ENCODE peak calls at places on chromosomes 6 and 20, in eight cellular contexts. One of them, this sample, is unnamed.
A peak's percentile ranks its signal among the peaks of the same experiment; 100 is the strongest.

GRCh38 chr6:166720859-166721258 is 93.8 kb upstream of the RPS6KA2 start:
- DNase-seq in H1: no peak
- DNase-seq in stomach: no peak
- DNase-seq in uterus: no peak
- DNase-seq in IMR-90: no peak
- DNase-seq in ovary: no peak
- DNase-seq in GM12878: no peak
- DNase-seq in body of pancreas: no peak
- DNase-seq in this sample: no peak

GRCh38 chr20:46923550-46923949 is 28.9 kb downstream of the EYA2 start:
- DNase-seq in IMR-90: no peak
- DNase-seq in uterus: no peak
- DNase-seq in GM12878: no peak
- DNase-seq in ovary: no peak
- DNase-seq in stomach: no peak
- DNase-seq in H1: no peak
- DNase-seq in body of pancreas: no peak
- DNase-seq in this sample: no peak

GRCh38 chr6:163670283-163670682 is 255.8 kb downstream of the QKI start:
- DNase-seq in IMR-90: no peak
- DNase-seq in uterus: no peak
- DNase-seq in H1: no peak
- DNase-seq in ovary: no peak
- DNase-seq in body of pancreas: no peak
- DNase-seq in GM12878: no peak
- DNase-seq in stomach: no peak
- DNase-seq in this sample: no peak

GRCh38 chr6:36350681-36351091 is 14.0 kb upstream of the BNIP5 start:
- DNase-seq in H1: no peak
- DNase-seq in ovary: peak; percentile 79
- DNase-seq in uterus: peak; percentile 80
- DNase-seq in body of pancreas: no peak
- DNase-seq in stomach: peak; percentile 34
- DNase-seq in IMR-90: peak; percentile 92
- DNase-seq in GM12878: no peak
- DNase-seq in this sample: peak; percentile 76

GRCh38 chr6:24925661-24926060 is 10.1 kb downstream of the RIPOR2 start:
- DNase-seq in GM12878: no peak
- DNase-seq in uterus: no peak
- DNase-seq in H1: no peak
- DNase-seq in body of pancreas: no peak
- DNase-seq in IMR-90: no peak
- DNase-seq in stomach: no peak
- DNase-seq in ovary: no peak
- DNase-seq in this sample: no peak

GRCh38 chr6:26222587-26222986 is 135.4 kb downstream of the HFE start:
- DNase-seq in uterus: no peak
- DNase-seq in body of pancreas: no peak
- DNase-seq in IMR-90: no peak
- DNase-seq in GM12878: no peak
- DNase-seq in H1: no peak
- DNase-seq in stomach: no peak
- DNase-seq in ovary: no peak
- DNase-seq in this sample: no peak

GRCh38 chr6:39488255-39488881 is 165.9 kb upstream of the KCNK16 start:
- DNase-seq in stomach: no peak
- DNase-seq in IMR-90: no peak
- DNase-seq in ovary: no peak
- DNase-seq in uterus: no peak
- DNase-seq in H1: no peak
- DNase-seq in GM12878: no peak
- DNase-seq in body of pancreas: no peak
- DNase-seq in this sample: no peak

GRCh38 chr6:156779206-156780116 is 2.3 kb downstream of the ARID1B start:
- DNase-seq in uterus: peak; percentile 42
- DNase-seq in ovary: peak; percentile 66
- DNase-seq in stomach: peak; percentile 58
- DNase-seq in GM12878: no peak
- DNase-seq in body of pancreas: peak; percentile 55
- DNase-seq in IMR-90: no peak
- DNase-seq in H1: no peak
- DNase-seq in this sample: peak; percentile 62

GRCh38 chr6:96789871-96790270 is 47.4 kb downstream of the GPR63 start:
- DNase-seq in body of pancreas: no peak
- DNase-seq in H1: no peak
- DNase-seq in uterus: no peak
- DNase-seq in stomach: no peak
- DNase-seq in GM12878: no peak
- DNase-seq in IMR-90: no peak
- DNase-seq in ovary: no peak
- DNase-seq in this sample: no peak

GRCh38 chr6:153941768-153942167 is 97.3 kb upstream of the OPRM1 start:
- DNase-seq in GM12878: no peak
- DNase-seq in body of pancreas: peak; percentile 13
- DNase-seq in IMR-90: no peak
- DNase-seq in stomach: no peak
- DNase-seq in uterus: no peak
- DNase-seq in ovary: no peak
- DNase-seq in H1: no peak
- DNase-seq in this sample: no peak

GRCh38 chr6:125888989-125889656 is 67.4 kb upstream of the HINT3 start:
- DNase-seq in H1: no peak
- DNase-seq in stomach: no peak
- DNase-seq in body of pancreas: peak; percentile 29
- DNase-seq in IMR-90: peak; percentile 40
- DNase-seq in ovary: no peak
- DNase-seq in GM12878: no peak
- DNase-seq in uterus: no peak
- DNase-seq in this sample: no peak

GRCh38 chr20:4854502-4854901 is 132.8 kb downstream of the PRND start:
- DNase-seq in IMR-90: no peak
- DNase-seq in ovary: no peak
- DNase-seq in stomach: no peak
- DNase-seq in H1: no peak
- DNase-seq in uterus: no peak
- DNase-seq in body of pancreas: no peak
- DNase-seq in GM12878: no peak
- DNase-seq in this sample: no peak

GRCh38 chr6:125587624-125588023 is 161.8 kb upstream of the HEY2 start:
- DNase-seq in stomach: no peak
- DNase-seq in ovary: no peak
- DNase-seq in GM12878: no peak
- DNase-seq in IMR-90: no peak
- DNase-seq in body of pancreas: no peak
- DNase-seq in H1: no peak
- DNase-seq in uterus: no peak
- DNase-seq in this sample: no peak

GRCh38 chr6:159376443-159377182 is 207.4 kb downstream of the FNDC1 start:
- DNase-seq in stomach: no peak
- DNase-seq in uterus: no peak
- DNase-seq in H1: no peak
- DNase-seq in ovary: no peak
- DNase-seq in body of pancreas: no peak
- DNase-seq in GM12878: no peak
- DNase-seq in IMR-90: no peak
- DNase-seq in this sample: no peak

GRCh38 chr6:44631968-44632367 is 244.5 kb downstream of the CDC5L start:
- DNase-seq in GM12878: no peak
- DNase-seq in IMR-90: no peak
- DNase-seq in body of pancreas: no peak
- DNase-seq in H1: no peak
- DNase-seq in ovary: no peak
- DNase-seq in stomach: no peak
- DNase-seq in uterus: no peak
- DNase-seq in this sample: no peak

GRCh38 chr20:50577175-50578018 is 67.2 kb downstream of the PTPN1 start:
- DNase-seq in GM12878: no peak
- DNase-seq in IMR-90: no peak
- DNase-seq in H1: no peak
- DNase-seq in uterus: no peak
- DNase-seq in body of pancreas: peak; percentile 64
- DNase-seq in ovary: no peak
- DNase-seq in stomach: peak; percentile 86
- DNase-seq in this sample: no peak

GRCh38 chr6:53369876-53370515 is 21.2 kb upstream of the ELOVL5 start:
- DNase-seq in uterus: no peak
- DNase-seq in stomach: no peak
- DNase-seq in IMR-90: no peak
- DNase-seq in body of pancreas: no peak
- DNase-seq in H1: no peak
- DNase-seq in GM12878: no peak
- DNase-seq in ovary: no peak
- DNase-seq in this sample: no peak

GRCh38 chr6:68901044-68901443 is 266.0 kb downstream of the ADGRB3 start:
- DNase-seq in uterus: no peak
- DNase-seq in body of pancreas: no peak
- DNase-seq in ovary: no peak
- DNase-seq in IMR-90: no peak
- DNase-seq in stomach: no peak
- DNase-seq in GM12878: no peak
- DNase-seq in H1: no peak
- DNase-seq in this sample: no peak

GRCh38 chr6:16576391-16577368 is 184.6 kb downstream of the ATXN1 start:
- DNase-seq in body of pancreas: no peak
- DNase-seq in IMR-90: no peak
- DNase-seq in GM12878: peak; percentile 59
- DNase-seq in ovary: no peak
- DNase-seq in stomach: no peak
- DNase-seq in uterus: no peak
- DNase-seq in H1: no peak
- DNase-seq in this sample: no peak

GRCh38 chr6:166825553-166826145 is 130.7 kb downstream of the RNASET2 start:
- DNase-seq in stomach: no peak
- DNase-seq in body of pancreas: no peak
- DNase-seq in IMR-90: peak; percentile 41
- DNase-seq in GM12878: no peak
- DNase-seq in H1: no peak
- DNase-seq in ovary: no peak
- DNase-seq in uterus: no peak
- DNase-seq in this sample: no peak

GRCh38 chr20:2691127-2691526 is 1.5 kb upstream of the EBF4 start:
- DNase-seq in H1: no peak
- DNase-seq in uterus: no peak
- DNase-seq in IMR-90: no peak
- DNase-seq in ovary: no peak
- DNase-seq in GM12878: no peak
- DNase-seq in stomach: no peak
- DNase-seq in body of pancreas: no peak
- DNase-seq in this sample: no peak
- H3K27ac ChIP-seq in H1: no peak overlapping the region
- H3K27ac ChIP-seq in uterus: peak overlapping the region; percentile 98
- H3K27ac ChIP-seq in IMR-90: no peak overlapping the region
- H3K27ac ChIP-seq in ovary: peak overlapping the region; percentile 100
- H3K27ac ChIP-seq in GM12878: no peak overlapping the region
- H3K27ac ChIP-seq in stomach: no peak overlapping the region
- H3K27ac ChIP-seq in body of pancreas: no peak overlapping the region
- H3K27ac ChIP-seq in this sample: no peak overlapping the region

GRCh38 chr6:30073489-30074240 is 1.9 kb downstream of the RNF39 start:
- DNase-seq in GM12878: no peak
- DNase-seq in H1: no peak
- DNase-seq in uterus: no peak
- DNase-seq in body of pancreas: no peak
- DNase-seq in IMR-90: no peak
- DNase-seq in stomach: no peak
- DNase-seq in ovary: no peak
- DNase-seq in this sample: no peak

GRCh38 chr6:30074331-30075093 is 1.1 kb downstream of the RNF39 start:
- DNase-seq in body of pancreas: no peak
- DNase-seq in uterus: no peak
- DNase-seq in IMR-90: no peak
- DNase-seq in H1: no peak
- DNase-seq in GM12878: no peak
- DNase-seq in stomach: no peak
- DNase-seq in ovary: no peak
- DNase-seq in this sample: no peak

GRCh38 chr6:30071858-30072257 is 3.7 kb downstream of the RNF39 start:
- DNase-seq in IMR-90: no peak
- DNase-seq in stomach: no peak
- DNase-seq in body of pancreas: no peak
- DNase-seq in H1: no peak
- DNase-seq in ovary: no peak
- DNase-seq in uterus: no peak
- DNase-seq in GM12878: no peak
- DNase-seq in this sample: no peak

GRCh38 chr6:30067460-30068139 is 602 bp downstream of the PPP1R11 start:
- DNase-seq in IMR-90: no peak
- DNase-seq in GM12878: no peak
- DNase-seq in stomach: no peak
- DNase-seq in H1: no peak
- DNase-seq in body of pancreas: no peak
- DNase-seq in ovary: peak; percentile 88
- DNase-seq in uterus: no peak
- DNase-seq in this sample: no peak

GRCh38 chr6:30071081-30071818 is 4.3 kb downstream of the PPP1R11 start:
- DNase-seq in GM12878: no peak
- DNase-seq in H1: no peak
- DNase-seq in body of pancreas: no peak
- DNase-seq in stomach: no peak
- DNase-seq in uterus: no peak
- DNase-seq in IMR-90: peak; percentile 15
- DNase-seq in ovary: no peak
- DNase-seq in this sample: peak; percentile 45
- H3K27me3 ChIP-seq in GM12878: peaks cover 4% of the 10 kb centered on the region
- H3K27me3 ChIP-seq in H1: peaks cover 39% of the 10 kb centered on the region
- H3K27me3 ChIP-seq in body of pancreas: no peaks in the 10 kb centered on the region
- H3K27me3 ChIP-seq in stomach: no peaks in the 10 kb centered on the region
- H3K27me3 ChIP-seq in uterus: peaks cover 12% of the 10 kb centered on the region
- H3K27me3 ChIP-seq in IMR-90: peaks cover 54% of the 10 kb centered on the region
- H3K27me3 ChIP-seq in ovary: no peaks in the 10 kb centered on the region
- H3K27me3 ChIP-seq in this sample: peaks cover 10% of the 10 kb centered on the region

DNA sequence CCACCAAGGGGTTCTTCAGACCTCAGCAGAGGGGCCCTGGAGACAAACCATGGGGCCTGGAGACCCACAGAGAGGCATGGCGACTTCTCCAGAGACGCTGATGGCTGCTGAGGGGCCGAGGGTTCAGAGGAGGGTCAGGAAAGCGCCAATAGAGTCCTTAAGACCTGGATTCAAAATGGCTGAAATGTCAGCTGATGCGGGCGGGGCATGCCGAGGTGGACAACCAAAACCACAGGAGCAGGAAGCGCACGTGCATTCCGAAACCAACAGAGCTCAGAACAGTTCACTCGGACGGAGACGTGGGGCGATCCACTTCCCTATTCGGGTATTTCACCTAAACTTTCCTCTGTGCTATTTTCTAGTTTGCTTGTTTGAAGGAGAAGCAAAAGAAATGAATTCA is 99.9 kb upstream of the RIN2 start:
- DNase-seq in ovary: no peak
- DNase-seq in uterus: no peak
- DNase-seq in stomach: peak; percentile 28
- DNase-seq in H1: no peak
- DNase-seq in GM12878: peak; percentile 48
- DNase-seq in IMR-90: no peak
- DNase-seq in body of pancreas: no peak
- DNase-seq in this sample: no peak
- TF ChIP-seq POLR2A in ovary: no peak
- TF ChIP-seq POLR2A in uterus: no peak
- TF ChIP-seq POLR2A in stomach: no peak
- TF ChIP-seq POLR2A in H1: no peak
- TF ChIP-seq POLR2A in GM12878: no peak
- TF ChIP-seq POLR2A in IMR-90: no peak
- TF ChIP-seq POLR2A in body of pancreas: no peak
- TF ChIP-seq POLR2A in this sample: no peak

GRCh38 chr6:142417331-142417750 is 115.5 kb downstream of the ADGRG6 start:
- DNase-seq in uterus: no peak
- DNase-seq in ovary: no peak
- DNase-seq in GM12878: no peak
- DNase-seq in body of pancreas: no peak
- DNase-seq in stomach: no peak
- DNase-seq in IMR-90: no peak
- DNase-seq in H1: no peak
- DNase-seq in this sample: no peak
- H3K27ac ChIP-seq in uterus: no peak overlapping the region
- H3K27ac ChIP-seq in ovary: no peak overlapping the region
- H3K27ac ChIP-seq in GM12878: no peak overlapping the region
- H3K27ac ChIP-seq in body of pancreas: no peak overlapping the region
- H3K27ac ChIP-seq in stomach: no peak overlapping the region
- H3K27ac ChIP-seq in IMR-90: peak overlapping the region; percentile 32
- H3K27ac ChIP-seq in H1: no peak overlapping the region
- H3K27ac ChIP-seq in this sample: no peak overlapping the region

This sample was measured in adrenal gland.